ENCODE peak calls at places on chromosome 2, in nine cellular contexts. B is IMR-90, X is vagina, Z is Peyer's patch, J is heart left ventricle, A is A549, G is endothelial cell of umbilical vein, T is suprapubic skin, E is uterus. P is an unnamed sample.
A peak's percentile ranks its signal among the peaks of the same experiment; 100 is the strongest.

GRCh38 chr2:27627963-27628766 is 647 bp downstream of the CCDC121 start:
- DNase-seq in B (peak; percentile 96), X (no peak), Z (no peak), J (peak; percentile 14), A (peak; percentile 25), G (peak; percentile 60), T (peak; percentile 64), E (no peak), P (no peak)

GRCh38 chr2:157596992-157597681 is 31.5 kb downstream of the ACVR1C start:
- DNase-seq in B (peak; percentile 1), X (no peak), Z (peak; percentile 41), J (peak; percentile 8), A (peak; percentile 7), G (peak; percentile 4), T (no peak), E (no peak), P (peak; percentile 43)

GRCh38 chr2:8679827-8680731 is 1.8 kb upstream of the ID2 start:
- DNase-seq in B (peak; percentile 43), X (no peak), Z (no peak), J (peak; percentile 70), A (peak; percentile 91), G (peak; percentile 71), T (no peak), E (no peak), P (peak; percentile 76)

GRCh38 chr2:184520441-184520840 is 77.9 kb upstream of the ZNF804A start:
- DNase-seq in B (no peak), X (no peak), Z (no peak), J (no peak), A (no peak), G (no peak), T (no peak), E (no peak), P (no peak)

GRCh38 chr2:218221015-218221414 is 4.0 kb downstream of the ARPC2 start:
- DNase-seq in B (no peak), X (no peak), Z (peak; percentile 40), J (no peak), A (no peak), G (no peak), T (no peak), E (no peak), P (peak; percentile 36)

GRCh38 chr2:191870744-191871143 is 23.9 kb upstream of the CAVIN2 start:
- DNase-seq in B (no peak), X (no peak), Z (no peak), J (no peak), A (no peak), G (peak; percentile 10), T (no peak), E (no peak), P (no peak)

GRCh38 chr2:75464348-75464946 is 96.3 kb downstream of the EVA1A start:
- DNase-seq in B (peak; percentile 52), X (no peak), Z (no peak), J (no peak), A (peak; percentile 6), G (peak; percentile 61), T (no peak), E (no peak), P (no peak)

GRCh38 chr2:60976271-60976670 is 41.2 kb upstream of the PEX13 start:
- DNase-seq in B (no peak), X (no peak), Z (no peak), J (no peak), A (no peak), G (no peak), T (no peak), E (no peak), P (no peak)

GRCh38 chr2:179422037-179422643 is 157.5 kb upstream of the SESTD1 start:
- DNase-seq in B (peak; percentile 77), X (no peak), Z (peak; percentile 40), J (peak; percentile 49), A (peak; percentile 6), G (peak; percentile 68), T (peak; percentile 77), E (peak; percentile 66), P (peak; percentile 80)

GRCh38 chr2:113213061-113213930 is 39.5 kb downstream of the PSD4 start:
- DNase-seq in B (no peak), X (no peak), Z (no peak), J (no peak), A (no peak), G (no peak), T (peak; percentile 53), E (no peak), P (no peak)

GRCh38 chr2:230327418-230328154 is 593 bp downstream of the SP140L start:
- DNase-seq in B (no peak), X (no peak), Z (no peak), J (no peak), A (no peak), G (no peak), T (no peak), E (no peak), P (no peak)

GRCh38 chr2:122977580-122977979 is 1047.5 kb upstream of the CNTNAP5 start:
- DNase-seq in B (no peak), X (no peak), Z (no peak), J (no peak), A (no peak), G (no peak), T (no peak), E (no peak), P (no peak)

GRCh38 chr2:173448938-173449471 is 94.3 kb downstream of the CDCA7 start:
- DNase-seq in B (peak; percentile 73), X (no peak), Z (peak; percentile 66), J (peak; percentile 83), A (peak; percentile 73), G (peak; percentile 64), T (peak; percentile 83), E (peak; percentile 83), P (peak; percentile 84)
- TF ChIP-seq POLR2A in B (no peak), X (no peak), Z (no peak), J (no peak), A (peak; percentile 55), G (peak; percentile 21), T (no peak), E (no peak), P (no peak)

DNA sequence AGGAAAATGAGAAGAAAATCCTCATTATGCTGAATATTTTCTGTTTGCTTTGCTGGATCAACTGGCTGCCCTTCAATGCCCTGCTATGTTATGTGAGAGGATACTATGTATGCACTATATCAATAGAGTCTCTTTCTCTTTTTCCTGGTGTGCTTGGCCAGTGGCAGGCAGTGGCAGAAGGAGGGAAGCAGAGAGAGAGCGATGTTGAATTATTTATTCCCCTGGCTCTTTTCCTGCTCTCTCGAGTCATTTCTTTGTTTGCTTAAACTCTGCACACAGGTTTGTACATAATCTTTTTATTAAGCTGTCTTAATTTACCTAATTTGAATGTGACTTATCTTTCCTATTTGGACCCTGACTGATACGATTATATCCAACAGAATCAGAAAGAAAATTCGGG is 1727.3 kb downstream of the SUCLG1 start:
- DNase-seq in B (no peak), X (no peak), Z (no peak), J (no peak), A (no peak), G (no peak), T (no peak), E (no peak), P (no peak)
- H3K4me3 ChIP-seq in B (no peak overlapping the region), X (no peak overlapping the region), Z (no peak overlapping the region), J (no peak overlapping the region), A (no peak overlapping the region), G (no peak overlapping the region), T (no peak overlapping the region), E (no peak overlapping the region), P (no peak overlapping the region)

GRCh38 chr2:20212871-20213503 is 11.9 kb downstream of the SDC1 start:
- DNase-seq in B (no peak), X (no peak), Z (no peak), J (no peak), A (no peak), G (peak; percentile 9), T (peak; percentile 86), E (no peak), P (peak; percentile 89)

GRCh38 chr2:20213651-20214565 is 11.0 kb downstream of the SDC1 start:
- DNase-seq in B (no peak), X (no peak), Z (no peak), J (no peak), A (no peak), G (no peak), T (no peak), E (no peak), P (no peak)

GRCh38 chr2:20211420-20211819 is 13.5 kb downstream of the SDC1 start:
- DNase-seq in B (no peak), X (no peak), Z (no peak), J (no peak), A (no peak), G (no peak), T (no peak), E (no peak), P (no peak)

GRCh38 chr2:20211860-20212458 is 13.0 kb downstream of the SDC1 start:
- DNase-seq in B (no peak), X (no peak), Z (no peak), J (no peak), A (no peak), G (no peak), T (no peak), E (no peak), P (no peak)

GRCh38 chr2:20212459-20212870 is 12.5 kb downstream of the SDC1 start:
- DNase-seq in B (peak; percentile 51), X (no peak), Z (no peak), J (no peak), A (no peak), G (peak; percentile 31), T (no peak), E (no peak), P (no peak)
- TF ChIP-seq POLR2A in B (no peak), X (no peak), Z (no peak), J (no peak), A (no peak), G (no peak), T (no peak), E (no peak), P (no peak)

GRCh38 chr2:174341995-174342571 is 7.3 kb downstream of the SP9 start:
- DNase-seq in B (no peak), X (no peak), Z (no peak), J (no peak), A (no peak), G (no peak), T (no peak), E (no peak), P (no peak)

GRCh38 chr2:174342600-174343342 is 8.0 kb downstream of the SP9 start:
- DNase-seq in B (no peak), X (no peak), Z (no peak), J (no peak), A (no peak), G (peak; percentile 23), T (no peak), E (no peak), P (no peak)

GRCh38 chr2:174344716-174345472 is 10.1 kb downstream of the SP9 start:
- DNase-seq in B (peak; percentile 63), X (no peak), Z (no peak), J (no peak), A (no peak), G (peak; percentile 57), T (no peak), E (no peak), P (no peak)

GRCh38 chr2:174343638-174344455 is 9.1 kb downstream of the SP9 start:
- DNase-seq in B (no peak), X (no peak), Z (no peak), J (no peak), A (no peak), G (no peak), T (no peak), E (no peak), P (no peak)

DNA sequence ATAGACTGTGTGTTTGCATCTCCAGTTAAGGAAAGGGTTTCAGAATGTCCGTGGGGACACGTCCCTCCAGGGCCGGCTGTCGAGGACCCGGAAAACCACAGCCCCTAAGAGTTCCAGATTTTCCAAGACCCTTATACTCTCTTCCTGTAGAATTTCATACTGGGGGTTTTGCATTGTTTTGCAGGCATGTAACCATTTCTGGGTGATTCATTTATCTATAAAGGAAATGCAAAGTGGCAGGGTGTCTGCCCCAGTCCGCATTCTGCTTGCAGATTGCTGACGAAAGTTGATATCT is 8.5 kb downstream of the SP9 start:
- DNase-seq in B (no peak), X (no peak), Z (no peak), J (no peak), A (no peak), G (no peak), T (no peak), E (no peak), P (no peak)
- H3K4me3 ChIP-seq in B (no peak overlapping the region), X (no peak overlapping the region), Z (no peak overlapping the region), J (no peak overlapping the region), A (no peak overlapping the region), G (no peak overlapping the region), T (no peak overlapping the region), E (no peak overlapping the region), P (no peak overlapping the region)